ENCODE peak calls at places on chromosomes 11 and 22, in seven cellular contexts. C, G, J, R, M, B and I are unnamed samples.

GRCh38 chr11:69674267-69674885 is 777 bp downstream of the LTO1 start:
- DNase-seq in M (no peak), G (peak), J (no peak), B (peak), R (no peak), C (no peak), I (peak)

GRCh38 chr11:109798521-109798920 is 294.7 kb upstream of the ZC3H12C start:
- DNase-seq in C (no peak), J (no peak), R (no peak), G (no peak), B (peak), M (no peak), I (no peak)

GRCh38 chr22:28791841-28792490 is 8.4 kb downstream of the XBP1 start:
- DNase-seq in J (no peak), G (no peak), R (no peak), C (no peak), M (no peak), B (no peak), I (no peak)

GRCh38 chr11:29914203-29914930 is 102.5 kb downstream of the KCNA4 start:
- DNase-seq in J (no peak), C (no peak), R (no peak), B (peak), M (no peak), G (no peak), I (peak)

GRCh38 chr11:65058419-65059054 is at the start of gene NAALADL1:
- DNase-seq in M (no peak), R (no peak), B (no peak), C (no peak), J (no peak), G (peak), I (no peak)

GRCh38 chr22:17366830-17367229 is 2.4 kb upstream of the CECR2 start:
- DNase-seq in R (no peak), M (peak), J (no peak), G (peak), C (no peak), B (no peak), I (no peak)

GRCh38 chr11:126198648-126199047 is 12.8 kb downstream of the RPUSD4 start:
- DNase-seq in M (no peak), C (no peak), J (no peak), G (no peak), R (no peak), B (no peak), I (no peak)

GRCh38 chr11:8311366-8311765 is 47.7 kb upstream of the LMO1 start:
- DNase-seq in C (no peak), J (no peak), B (no peak), G (no peak), R (no peak), M (no peak), I (no peak)

GRCh38 chr11:8707541-8708270 is 25.1 kb downstream of the RPL27A start:
- DNase-seq in R (peak), G (no peak), M (no peak), C (no peak), J (no peak), B (no peak), I (no peak)

GRCh38 chr22:45240810-45241631 is at the start of gene KIAA0930:
- DNase-seq in J (no peak), M (peak), R (no peak), G (peak), B (peak), C (no peak), I (no peak)

GRCh38 chr11:98967005-98967404 is 53.7 kb upstream of the CNTN5 start:
- DNase-seq in B (no peak), C (no peak), M (no peak), R (no peak), G (no peak), J (no peak), I (no peak)

GRCh38 chr22:46672731-46673130 is 52.5 kb downstream of the GRAMD4 start:
- DNase-seq in M (no peak), B (no peak), G (peak), C (no peak), R (no peak), J (no peak), I (no peak)